ENCODE peak calls at places on chromosomes 4 and X, in eight cellular contexts. One of them, this sample, is unnamed.

GRCh38 chrX:16076834-16077233 is 46.5 kb upstream of the GRPR start:
- DNase-seq in AG04450: no peak
- DNase-seq in non-pigmented ciliary epithelial cell: no peak
- DNase-seq in stomach: no peak
- DNase-seq in naive thymus-derived CD4-positive, alpha-beta T cell: no peak
- DNase-seq in NCI-H1092 treated with DMSO at 0.1 percent for 48 hours: no peak
- DNase-seq in left colon: no peak
- DNase-seq in GM04504: no peak
- DNase-seq in this sample: no peak

GRCh38 chrX:15750611-15751159 is 12.6 kb downstream of the CA5B start:
- DNase-seq in NCI-H1092 treated with DMSO at 0.1 percent for 48 hours: no peak
- DNase-seq in AG04450: no peak
- DNase-seq in naive thymus-derived CD4-positive, alpha-beta T cell: no peak
- DNase-seq in left colon: no peak
- DNase-seq in stomach: no peak
- DNase-seq in non-pigmented ciliary epithelial cell: no peak
- DNase-seq in GM04504: peak
- DNase-seq in this sample: no peak

GRCh38 chr4:74948279-74948678 is 15.4 kb downstream of the PARM1 start:
- DNase-seq in NCI-H1092 treated with DMSO at 0.1 percent for 48 hours: no peak
- DNase-seq in naive thymus-derived CD4-positive, alpha-beta T cell: no peak
- DNase-seq in left colon: peak
- DNase-seq in AG04450: no peak
- DNase-seq in stomach: no peak
- DNase-seq in GM04504: no peak
- DNase-seq in non-pigmented ciliary epithelial cell: no peak
- DNase-seq in this sample: no peak

GRCh38 chr4:67460574-67460973 is 84.7 kb downstream of the CENPC start:
- DNase-seq in stomach: no peak
- DNase-seq in non-pigmented ciliary epithelial cell: no peak
- DNase-seq in naive thymus-derived CD4-positive, alpha-beta T cell: no peak
- DNase-seq in NCI-H1092 treated with DMSO at 0.1 percent for 48 hours: no peak
- DNase-seq in AG04450: no peak
- DNase-seq in left colon: no peak
- DNase-seq in GM04504: peak
- DNase-seq in this sample: no peak

GRCh38 chr4:37243061-37243460 is 1.5 kb upstream of the NWD2 start:
- DNase-seq in naive thymus-derived CD4-positive, alpha-beta T cell: no peak
- DNase-seq in stomach: no peak
- DNase-seq in left colon: peak
- DNase-seq in non-pigmented ciliary epithelial cell: no peak
- DNase-seq in AG04450: no peak
- DNase-seq in NCI-H1092 treated with DMSO at 0.1 percent for 48 hours: no peak
- DNase-seq in GM04504: no peak
- DNase-seq in this sample: no peak

GRCh38 chr4:7857238-7857701 is 82.4 kb downstream of the AFAP1 start:
- DNase-seq in left colon: no peak
- DNase-seq in non-pigmented ciliary epithelial cell: peak
- DNase-seq in GM04504: peak
- DNase-seq in NCI-H1092 treated with DMSO at 0.1 percent for 48 hours: no peak
- DNase-seq in naive thymus-derived CD4-positive, alpha-beta T cell: no peak
- DNase-seq in stomach: no peak
- DNase-seq in AG04450: peak
- DNase-seq in this sample: peak

GRCh38 chr4:38119663-38120374 is 159.6 kb downstream of the PTTG2 start:
- DNase-seq in GM04504: peak
- DNase-seq in stomach: no peak
- DNase-seq in AG04450: peak
- DNase-seq in non-pigmented ciliary epithelial cell: no peak
- DNase-seq in naive thymus-derived CD4-positive, alpha-beta T cell: no peak
- DNase-seq in left colon: no peak
- DNase-seq in NCI-H1092 treated with DMSO at 0.1 percent for 48 hours: peak
- DNase-seq in this sample: peak

GRCh38 chr4:173735055-173735454 is 205.0 kb upstream of the HAND2 start:
- DNase-seq in GM04504: peak
- DNase-seq in AG04450: no peak
- DNase-seq in left colon: no peak
- DNase-seq in NCI-H1092 treated with DMSO at 0.1 percent for 48 hours: no peak
- DNase-seq in non-pigmented ciliary epithelial cell: no peak
- DNase-seq in naive thymus-derived CD4-positive, alpha-beta T cell: no peak
- DNase-seq in stomach: no peak
- DNase-seq in this sample: no peak

GRCh38 chr4:173835863-173836262 is 305.8 kb upstream of the HAND2 start:
- DNase-seq in left colon: no peak
- DNase-seq in NCI-H1092 treated with DMSO at 0.1 percent for 48 hours: no peak
- DNase-seq in stomach: no peak
- DNase-seq in non-pigmented ciliary epithelial cell: no peak
- DNase-seq in AG04450: peak
- DNase-seq in GM04504: peak
- DNase-seq in naive thymus-derived CD4-positive, alpha-beta T cell: no peak
- DNase-seq in this sample: peak

GRCh38 chrX:15848576-15848975 is 6.0 kb downstream of the AP1S2 start:
- DNase-seq in AG04450: no peak
- DNase-seq in non-pigmented ciliary epithelial cell: no peak
- DNase-seq in NCI-H1092 treated with DMSO at 0.1 percent for 48 hours: no peak
- DNase-seq in naive thymus-derived CD4-positive, alpha-beta T cell: no peak
- DNase-seq in left colon: no peak
- DNase-seq in stomach: no peak
- DNase-seq in GM04504: no peak
- DNase-seq in this sample: no peak

This sample was measured in amniotic stem cell.